ENCODE peak calls at places on chromosomes 13 and 19, in four cellular contexts. R is stomach, L is tibial artery, F is AG04450. D is an unnamed sample.

GRCh38 chr13:36728006-36728405 is 54.2 kb downstream of the SERTM1 start:
- DNase-seq in R (no peak), L (no peak), F (no peak), D (no peak)

GRCh38 chr19:1264801-1265610 is 4.1 kb upstream of the CIRBP start:
- DNase-seq in R (peak), F (no peak), L (peak), D (peak)

GRCh38 chr13:30869491-30869890 is 36.6 kb upstream of the MEDAG start:
- DNase-seq in L (peak), R (no peak), F (no peak), D (no peak)

GRCh38 chr19:40622773-40623075 is 21.6 kb downstream of the LTBP4 start:
- DNase-seq in R (no peak), L (no peak), F (no peak), D (no peak)

GRCh38 chr19:2355168-2356035 is 4.7 kb upstream of the TMPRSS9 start:
- DNase-seq in F (no peak), R (no peak), L (no peak), D (no peak)

GRCh38 chr19:20321139-20321656 is 154.2 kb downstream of the ZNF486 start:
- DNase-seq in F (no peak), L (no peak), R (no peak), D (no peak)

GRCh38 chr13:110818747-110819146 is 96.1 kb downstream of the ANKRD10 start:
- DNase-seq in R (no peak), L (peak), F (no peak), D (no peak)

GRCh38 chr19:19561946-19562664 is 24.0 kb downstream of the CILP2 start:
- DNase-seq in R (no peak), F (no peak), L (no peak), D (no peak)

GRCh38 chr19:15640294-15640903 is at the start of gene CYP4F3:
- DNase-seq in R (peak), L (no peak), F (no peak), D (no peak)

DNA sequence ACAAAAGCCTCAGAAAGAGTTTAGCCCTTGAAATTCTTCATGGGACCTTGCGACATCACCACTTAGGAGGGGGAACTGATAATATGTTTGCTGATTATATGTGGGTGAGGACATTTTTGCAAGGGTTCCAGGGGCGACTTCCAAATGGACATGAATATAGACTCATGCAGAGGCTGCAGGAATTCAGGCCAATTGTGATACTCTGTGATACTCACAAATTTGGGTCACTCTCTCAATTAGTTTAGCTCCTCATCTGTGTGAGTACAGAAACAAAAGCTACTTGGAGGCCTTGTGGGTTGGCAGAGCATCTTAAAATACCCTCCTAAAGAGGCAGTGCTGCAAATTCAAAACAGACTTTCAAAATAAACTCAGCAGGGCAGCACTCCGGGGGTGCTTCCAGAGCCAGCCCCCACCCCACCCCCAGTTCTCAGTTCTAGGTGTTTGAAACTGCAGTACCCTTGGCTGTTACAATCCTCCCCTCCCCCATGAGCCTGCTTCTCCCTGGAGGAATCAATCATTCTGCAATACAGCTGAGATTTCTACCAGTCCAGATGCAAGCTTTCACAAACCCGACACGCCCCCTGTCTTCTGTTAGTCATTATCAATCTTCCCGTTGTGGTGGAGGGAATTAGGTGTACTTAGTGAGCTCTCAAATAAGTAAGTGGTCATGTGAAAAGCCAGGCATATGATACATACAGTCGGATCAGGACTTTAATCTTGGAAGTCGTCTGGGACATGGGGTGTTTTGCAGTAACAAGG is 96.9 kb upstream of the MBNL2 start:
- DNase-seq in L (no peak), R (no peak), F (no peak), D (peak)
- TF ChIP-seq CTCF in L (no peak), R (no peak), F (no peak), D (peak)

GRCh38 chr19:55606471-55606787 is 982 bp downstream of the ZNF865 start:
- DNase-seq in F (no peak), L (no peak), R (no peak), D (no peak)
- H3K4me3 ChIP-seq in F (peak), L (peak), R (peak), D (peak)

GRCh38 chr19:54430306-54431254 is 15.3 kb downstream of the TTYH1 start:
- DNase-seq in R (no peak), L (no peak), F (no peak), D (no peak)
- TF ChIP-seq CTCF in R (peak), L (no peak), F (no peak), D (no peak)

DNA sequence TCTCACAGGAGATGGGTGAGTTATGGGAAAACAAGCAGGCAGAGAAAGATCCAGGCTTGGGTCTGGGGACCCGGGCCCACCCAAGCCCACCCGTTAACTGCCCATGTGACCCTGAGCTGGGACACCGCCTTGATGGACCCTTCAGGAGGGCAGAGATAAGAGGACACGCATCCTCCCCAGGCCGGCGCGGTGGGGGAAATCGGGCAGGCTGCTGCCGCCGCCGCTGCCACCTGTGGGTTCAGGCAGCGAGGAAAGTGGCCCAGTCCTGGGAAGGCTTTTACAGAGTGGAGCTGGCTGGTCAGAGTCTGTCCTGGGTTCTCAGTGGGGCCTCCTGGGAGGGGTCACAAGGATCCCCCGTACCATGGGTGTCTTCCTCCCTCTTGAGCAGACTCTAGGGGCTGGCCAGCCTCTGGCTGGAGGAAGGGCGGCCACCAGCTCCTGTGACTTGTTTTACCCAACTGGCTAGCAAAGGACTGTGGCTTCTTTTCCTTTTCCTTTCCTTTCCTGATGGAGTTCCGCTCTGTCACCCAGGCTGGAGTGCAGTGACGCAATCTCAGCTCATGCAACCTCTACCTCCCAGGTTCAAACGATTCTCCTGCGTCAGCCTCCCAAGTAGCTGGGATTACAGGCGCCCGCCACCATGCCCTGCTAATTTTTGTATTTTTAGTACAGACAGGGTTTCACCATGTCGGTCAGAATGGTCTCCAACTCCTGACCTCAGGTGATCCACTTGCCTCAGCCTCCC is 155.4 kb downstream of the KDM4B start:
- DNase-seq in R (no peak), L (no peak), F (no peak), D (no peak)
- H3K4me3 ChIP-seq in R (no peak), L (no peak), F (no peak), D (no peak)